ENCODE peak calls at places on chromosome 3, in five cellular contexts. One of them, this sample, is unnamed.

GRCh38 chr3:154904328-154904727 is 175.8 kb upstream of the MME start:
- DNase-seq in hepatocyte: peak; percentile 13
- DNase-seq in HepG2: peak; percentile 2
- DNase-seq in lower lobe of right lung: no peak
- DNase-seq in IMR-90: peak; percentile 54
- DNase-seq in this sample: no peak

GRCh38 chr3:49501258-49501609 is 31.2 kb downstream of the DAG1 start:
- DNase-seq in hepatocyte: peak; percentile 18
- DNase-seq in HepG2: no peak
- DNase-seq in lower lobe of right lung: no peak
- DNase-seq in IMR-90: no peak
- DNase-seq in this sample: no peak

GRCh38 chr3:144028798-144029411 is 57.3 kb downstream of the DIPK2A start:
- DNase-seq in IMR-90: no peak
- DNase-seq in HepG2: no peak
- DNase-seq in hepatocyte: no peak
- DNase-seq in lower lobe of right lung: no peak
- DNase-seq in this sample: no peak

GRCh38 chr3:139297588-139298311 is 46.1 kb upstream of the MRPS22 start:
- DNase-seq in HepG2: no peak
- DNase-seq in hepatocyte: no peak
- DNase-seq in lower lobe of right lung: no peak
- DNase-seq in IMR-90: peak; percentile 46
- DNase-seq in this sample: no peak

GRCh38 chr3:178602864-178603263 is 66.6 kb downstream of the KCNMB2 start:
- DNase-seq in HepG2: no peak
- DNase-seq in hepatocyte: no peak
- DNase-seq in IMR-90: no peak
- DNase-seq in lower lobe of right lung: no peak
- DNase-seq in this sample: no peak

GRCh38 chr3:136142592-136142991 is 53.5 kb downstream of the MSL2 start:
- DNase-seq in IMR-90: peak; percentile 86
- DNase-seq in HepG2: peak; percentile 43
- DNase-seq in hepatocyte: peak; percentile 55
- DNase-seq in lower lobe of right lung: no peak
- DNase-seq in this sample: no peak

GRCh38 chr3:183967693-183968092 is 50.0 kb downstream of the ABCC5 start:
- DNase-seq in hepatocyte: peak; percentile 82
- DNase-seq in lower lobe of right lung: no peak
- DNase-seq in HepG2: no peak
- DNase-seq in IMR-90: no peak
- DNase-seq in this sample: no peak

GRCh38 chr3:193261970-193262369 is 20.9 kb downstream of the PLAAT1 start:
- DNase-seq in hepatocyte: no peak
- DNase-seq in IMR-90: no peak
- DNase-seq in HepG2: no peak
- DNase-seq in lower lobe of right lung: no peak
- DNase-seq in this sample: no peak

GRCh38 chr3:126952261-126952982 is 30.5 kb upstream of the PLXNA1 start:
- DNase-seq in IMR-90: no peak
- DNase-seq in lower lobe of right lung: no peak
- DNase-seq in hepatocyte: no peak
- DNase-seq in HepG2: no peak
- DNase-seq in this sample: no peak

GRCh38 chr3:157354722-157355121 is 81.9 kb upstream of the PTX3 start:
- DNase-seq in lower lobe of right lung: no peak
- DNase-seq in HepG2: no peak
- DNase-seq in IMR-90: peak; percentile 18
- DNase-seq in hepatocyte: peak; percentile 36
- DNase-seq in this sample: no peak

GRCh38 chr3:69120879-69121464 is 1.4 kb downstream of the LMOD3 start:
- DNase-seq in IMR-90: peak; percentile 76
- DNase-seq in lower lobe of right lung: no peak
- DNase-seq in hepatocyte: peak; percentile 83
- DNase-seq in HepG2: peak; percentile 72
- DNase-seq in this sample: peak; percentile 93

GRCh38 chr3:62201438-62202035 is 171.8 kb downstream of the FEZF2 start:
- DNase-seq in HepG2: peak; percentile 15
- DNase-seq in hepatocyte: peak; percentile 38
- DNase-seq in lower lobe of right lung: no peak
- DNase-seq in IMR-90: peak; percentile 51
- DNase-seq in this sample: no peak

GRCh38 chr3:58620446-58620845 is 43.3 kb upstream of the FAM107A start:
- DNase-seq in HepG2: no peak
- DNase-seq in IMR-90: no peak
- DNase-seq in lower lobe of right lung: no peak
- DNase-seq in hepatocyte: no peak
- DNase-seq in this sample: no peak
- H3K27me3 ChIP-seq in HepG2: peaks cover 2% of the 10 kb centered on the region
- H3K27me3 ChIP-seq in IMR-90: peaks cover 2% of the 10 kb centered on the region
- H3K27me3 ChIP-seq in lower lobe of right lung: no peaks in the 10 kb centered on the region
- H3K27me3 ChIP-seq in hepatocyte: no peaks in the 10 kb centered on the region
- H3K27me3 ChIP-seq in this sample: no peaks in the 10 kb centered on the region

GRCh38 chr3:129897026-129897425 is 3.5 kb upstream of the TMCC1 start:
- DNase-seq in hepatocyte: no peak
- DNase-seq in HepG2: no peak
- DNase-seq in IMR-90: no peak
- DNase-seq in lower lobe of right lung: no peak
- DNase-seq in this sample: no peak
- H3K9me3 ChIP-seq in hepatocyte: no peaks in the 10 kb centered on the region
- H3K9me3 ChIP-seq in HepG2: no peaks in the 10 kb centered on the region
- H3K9me3 ChIP-seq in IMR-90: peaks cover 2% of the 10 kb centered on the region
- H3K9me3 ChIP-seq in lower lobe of right lung: peaks cover 5% of the 10 kb centered on the region
- H3K9me3 ChIP-seq in this sample: no peaks in the 10 kb centered on the region

DNA sequence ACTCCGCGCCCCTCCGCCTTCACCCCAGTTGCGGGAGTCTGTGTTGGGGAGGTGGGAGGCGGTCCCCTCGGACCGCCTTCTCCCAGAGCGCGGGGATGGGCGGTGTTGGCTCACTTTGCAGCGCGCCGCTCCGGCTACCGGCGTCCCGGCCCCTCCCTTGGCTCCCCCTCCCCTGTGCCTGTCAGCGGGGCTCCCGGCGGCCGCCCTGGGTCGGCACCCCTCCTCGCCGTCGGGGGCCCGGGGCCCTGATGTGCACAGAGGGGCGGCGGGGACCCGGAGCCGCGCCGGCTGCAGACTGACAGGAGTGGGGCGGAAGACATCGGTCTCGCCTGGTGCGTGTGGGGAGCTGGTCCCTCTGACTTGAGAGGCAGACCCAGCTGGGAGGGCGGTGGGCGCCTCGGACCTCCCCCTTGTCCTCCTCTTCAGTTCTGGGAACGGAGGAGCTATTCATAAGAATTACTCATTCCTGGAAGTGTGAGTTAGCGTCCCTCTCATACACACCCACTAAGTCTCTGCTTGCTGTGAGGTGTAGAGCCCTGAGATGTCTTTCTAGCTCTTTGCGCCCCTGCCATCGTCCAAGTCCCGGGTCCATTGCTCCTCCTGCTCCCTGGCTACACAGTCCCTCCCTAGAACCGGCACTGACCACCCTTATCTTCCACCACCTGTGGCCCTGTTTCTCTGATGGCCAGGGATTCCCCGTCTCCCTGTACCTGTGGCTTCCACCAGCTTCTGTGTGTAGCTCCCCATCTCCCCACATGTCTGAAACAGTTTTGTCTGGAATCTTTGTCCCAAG is 42.3 kb upstream of the ROPN1 start:
- DNase-seq in hepatocyte: peak; percentile 47
- DNase-seq in HepG2: no peak
- DNase-seq in lower lobe of right lung: peak; percentile 46
- DNase-seq in IMR-90: no peak
- DNase-seq in this sample: no peak
- H3K27me3 ChIP-seq in hepatocyte: peaks cover 6% of the 10 kb centered on the region
- H3K27me3 ChIP-seq in HepG2: no peaks in the 10 kb centered on the region
- H3K27me3 ChIP-seq in lower lobe of right lung: peaks cover 32% of the 10 kb centered on the region
- H3K27me3 ChIP-seq in IMR-90: peaks cover 29% of the 10 kb centered on the region
- H3K27me3 ChIP-seq in this sample: peaks cover 40% of the 10 kb centered on the region

DNA sequence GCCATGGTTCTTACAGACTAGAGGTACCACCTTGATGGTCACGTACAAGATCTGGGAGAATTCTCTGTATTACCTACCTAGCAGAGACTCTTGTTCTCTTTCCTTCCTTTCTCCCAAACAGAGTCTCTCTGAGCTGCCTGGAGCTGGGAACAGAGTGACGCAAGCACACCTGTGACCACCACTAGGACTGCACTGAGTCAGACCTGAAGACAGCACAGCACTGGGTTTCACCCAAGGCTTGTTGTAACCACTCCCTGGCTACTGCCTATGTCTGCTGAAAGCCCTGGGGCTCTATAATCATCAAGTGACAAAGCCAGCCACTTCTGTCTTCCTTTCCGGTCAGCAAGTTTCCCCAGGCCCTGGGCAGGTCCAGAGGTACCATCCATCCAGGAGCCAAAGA is 293.3 kb upstream of the CNTN4 start:
- DNase-seq in lower lobe of right lung: no peak
- DNase-seq in HepG2: no peak
- DNase-seq in hepatocyte: no peak
- DNase-seq in IMR-90: no peak
- DNase-seq in this sample: no peak
- H3K9me3 ChIP-seq in lower lobe of right lung: peaks cover 11% of the 10 kb centered on the region
- H3K9me3 ChIP-seq in HepG2: peaks cover 91% of the 10 kb centered on the region
- H3K9me3 ChIP-seq in hepatocyte: no peaks in the 10 kb centered on the region
- H3K9me3 ChIP-seq in IMR-90: peaks cover 12% of the 10 kb centered on the region
- H3K9me3 ChIP-seq in this sample: peaks cover 12% of the 10 kb centered on the region

DNA sequence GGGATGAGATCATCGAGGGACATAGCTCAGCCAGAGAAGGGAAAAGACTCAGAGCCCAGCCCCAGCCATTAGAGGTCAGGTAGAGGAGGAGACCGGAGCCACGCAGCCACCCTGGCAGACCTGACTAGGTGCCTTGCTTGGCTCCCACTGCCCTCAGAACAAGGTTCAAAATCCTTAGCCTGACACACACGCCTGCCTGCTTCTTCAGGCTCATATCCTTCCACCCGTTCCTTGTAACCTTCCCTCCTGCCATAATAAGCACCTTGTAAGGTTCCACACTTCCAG is 31.0 kb downstream of the ATP2B2 start:
- DNase-seq in HepG2: no peak
- DNase-seq in hepatocyte: no peak
- DNase-seq in lower lobe of right lung: no peak
- DNase-seq in IMR-90: no peak
- DNase-seq in this sample: no peak
- H3K27me3 ChIP-seq in HepG2: no peaks in the 10 kb centered on the region
- H3K27me3 ChIP-seq in hepatocyte: peaks cover 10% of the 10 kb centered on the region
- H3K27me3 ChIP-seq in lower lobe of right lung: peaks cover 16% of the 10 kb centered on the region
- H3K27me3 ChIP-seq in IMR-90: peaks cover 45% of the 10 kb centered on the region
- H3K27me3 ChIP-seq in this sample: peaks cover 2% of the 10 kb centered on the region

This sample was measured in CD4-positive, CD25-positive, alpha-beta regulatory T cell.